ENCODE peak calls at places on chromosomes 6 and 20, in four cellular contexts. One of them, this sample, is unnamed.

GRCh38 chr6:10756085-10756484 is 8.5 kb downstream of the TMEM14B start:
- DNase-seq in A549: no peak
- DNase-seq in K562: no peak
- DNase-seq in HepG2: no peak
- DNase-seq in this sample: no peak

GRCh38 chr20:60589624-60590023 is 631.4 kb downstream of the CDH26 start:
- DNase-seq in A549: no peak
- DNase-seq in K562: peak
- DNase-seq in HepG2: no peak
- DNase-seq in this sample: peak

GRCh38 chr6:99333068-99333467 is 16.4 kb downstream of the FAXC start:
- DNase-seq in K562: no peak
- DNase-seq in HepG2: no peak
- DNase-seq in A549: no peak
- DNase-seq in this sample: no peak

GRCh38 chr6:33070909-33071308 is 2.5 kb downstream of the HLA-DPA1 start:
- DNase-seq in A549: no peak
- DNase-seq in HepG2: no peak
- DNase-seq in K562: no peak
- DNase-seq in this sample: no peak

GRCh38 chr6:30646450-30647038 is 389 bp upstream of the C6orf136 start:
- DNase-seq in HepG2: no peak
- DNase-seq in K562: peak
- DNase-seq in A549: no peak
- DNase-seq in this sample: no peak

GRCh38 chr6:134374486-134374885 is 56.6 kb upstream of the SGK1 start:
- DNase-seq in K562: no peak
- DNase-seq in A549: no peak
- DNase-seq in HepG2: no peak
- DNase-seq in this sample: peak

GRCh38 chr20:51467971-51468626 is 74.4 kb downstream of the NFATC2 start:
- DNase-seq in HepG2: no peak
- DNase-seq in A549: no peak
- DNase-seq in K562: no peak
- DNase-seq in this sample: no peak

GRCh38 chr6:130965657-130966056 is 97.4 kb downstream of the EPB41L2 start:
- DNase-seq in A549: no peak
- DNase-seq in K562: no peak
- DNase-seq in HepG2: no peak
- DNase-seq in this sample: peak

GRCh38 chr20:63739129-63740069 is at the start of gene SLC2A4RG:
- DNase-seq in A549: peak
- DNase-seq in HepG2: peak
- DNase-seq in K562: peak
- DNase-seq in this sample: peak

GRCh38 chr20:56875052-56875663 is 246.1 kb downstream of the TFAP2C start:
- DNase-seq in HepG2: no peak
- DNase-seq in K562: no peak
- DNase-seq in A549: peak
- DNase-seq in this sample: peak

GRCh38 chr6:147178355-147178754 is 25.9 kb upstream of the STXBP5 start:
- DNase-seq in K562: no peak
- DNase-seq in HepG2: no peak
- DNase-seq in A549: no peak
- DNase-seq in this sample: no peak

GRCh38 chr20:25042531-25043498 is 15.1 kb downstream of the ACSS1 start:
- DNase-seq in K562: no peak
- DNase-seq in A549: no peak
- DNase-seq in HepG2: no peak
- DNase-seq in this sample: no peak

GRCh38 chr6:85923013-85923430 is 280.3 kb upstream of the SYNCRIP start:
- DNase-seq in HepG2: peak
- DNase-seq in K562: peak
- DNase-seq in A549: peak
- DNase-seq in this sample: peak

GRCh38 chr6:145036236-145036635 is 699.1 kb downstream of the EPM2A start:
- DNase-seq in A549: no peak
- DNase-seq in K562: no peak
- DNase-seq in HepG2: no peak
- DNase-seq in this sample: peak

DNA sequence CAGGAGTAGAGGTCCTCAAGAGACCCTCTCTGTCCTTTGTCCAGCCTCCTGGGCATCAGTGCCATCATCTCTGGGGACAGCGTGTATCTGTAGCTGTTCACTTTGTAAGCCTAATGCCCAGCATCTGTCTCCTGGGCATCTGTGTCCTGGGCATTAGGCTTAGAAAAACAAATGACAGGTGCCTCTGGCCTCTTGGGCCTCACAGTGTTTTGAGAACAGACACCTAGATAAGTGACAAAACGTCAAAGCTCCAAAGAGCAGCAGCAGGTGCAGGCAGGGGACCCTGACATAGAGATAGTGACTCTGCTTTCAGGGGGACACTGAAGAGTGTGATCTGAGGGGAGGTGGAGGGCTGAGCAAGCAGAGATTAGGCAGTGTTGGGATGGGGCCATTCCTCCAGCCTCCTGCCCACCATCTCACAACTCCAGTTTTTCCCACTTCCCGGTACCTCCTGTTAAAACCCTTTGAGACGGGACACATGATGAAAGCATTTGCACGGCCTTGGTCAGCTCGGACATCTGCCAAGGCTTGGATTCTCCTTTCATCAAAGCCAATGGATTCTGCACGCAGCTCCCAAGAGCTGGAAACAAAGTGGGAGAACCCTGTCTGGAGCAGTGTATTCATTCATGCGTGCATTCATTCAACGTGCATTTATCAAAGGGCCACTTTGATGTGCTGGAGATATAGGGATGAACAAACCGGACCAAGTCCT is 55.5 kb upstream of the CD93 start:
- DNase-seq in A549: no peak
- DNase-seq in HepG2: peak
- DNase-seq in K562: no peak
- DNase-seq in this sample: no peak
- TF ChIP-seq MAZ in A549: no peak
- TF ChIP-seq MAZ in HepG2: no peak
- TF ChIP-seq MAZ in K562: no peak
- TF ChIP-seq MAZ in this sample: no peak

GRCh38 chr20:47102629-47103028 is 208.0 kb downstream of the EYA2 start:
- DNase-seq in A549: no peak
- DNase-seq in K562: no peak
- DNase-seq in HepG2: no peak
- DNase-seq in this sample: no peak
- TF ChIP-seq MAZ in A549: no peak
- TF ChIP-seq MAZ in K562: no peak
- TF ChIP-seq MAZ in HepG2: no peak
- TF ChIP-seq MAZ in this sample: no peak

DNA sequence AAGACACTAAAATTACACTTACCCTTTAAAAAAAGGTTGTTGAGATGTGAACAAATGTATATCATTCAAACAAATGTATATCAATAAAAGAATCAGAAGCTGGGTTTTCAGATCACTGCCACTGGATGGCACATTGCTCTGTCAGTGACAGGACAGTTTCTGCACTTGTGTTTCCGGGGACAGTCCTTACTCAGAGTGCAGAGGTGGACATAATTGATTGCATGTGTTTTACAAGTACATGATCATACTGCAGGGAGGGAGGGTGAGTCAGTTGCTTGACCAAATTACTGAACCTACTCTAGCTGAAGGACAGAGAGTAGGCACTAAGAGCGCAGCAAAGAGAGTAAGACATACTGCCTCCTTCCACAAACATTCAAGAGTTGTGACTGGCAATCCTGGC is 302.3 kb downstream of the TENT5A start:
- DNase-seq in K562: no peak
- DNase-seq in HepG2: peak
- DNase-seq in A549: peak
- DNase-seq in this sample: peak
- TF ChIP-seq MAZ in K562: no peak
- TF ChIP-seq MAZ in HepG2: no peak
- TF ChIP-seq MAZ in A549: no peak
- TF ChIP-seq MAZ in this sample: no peak

DNA sequence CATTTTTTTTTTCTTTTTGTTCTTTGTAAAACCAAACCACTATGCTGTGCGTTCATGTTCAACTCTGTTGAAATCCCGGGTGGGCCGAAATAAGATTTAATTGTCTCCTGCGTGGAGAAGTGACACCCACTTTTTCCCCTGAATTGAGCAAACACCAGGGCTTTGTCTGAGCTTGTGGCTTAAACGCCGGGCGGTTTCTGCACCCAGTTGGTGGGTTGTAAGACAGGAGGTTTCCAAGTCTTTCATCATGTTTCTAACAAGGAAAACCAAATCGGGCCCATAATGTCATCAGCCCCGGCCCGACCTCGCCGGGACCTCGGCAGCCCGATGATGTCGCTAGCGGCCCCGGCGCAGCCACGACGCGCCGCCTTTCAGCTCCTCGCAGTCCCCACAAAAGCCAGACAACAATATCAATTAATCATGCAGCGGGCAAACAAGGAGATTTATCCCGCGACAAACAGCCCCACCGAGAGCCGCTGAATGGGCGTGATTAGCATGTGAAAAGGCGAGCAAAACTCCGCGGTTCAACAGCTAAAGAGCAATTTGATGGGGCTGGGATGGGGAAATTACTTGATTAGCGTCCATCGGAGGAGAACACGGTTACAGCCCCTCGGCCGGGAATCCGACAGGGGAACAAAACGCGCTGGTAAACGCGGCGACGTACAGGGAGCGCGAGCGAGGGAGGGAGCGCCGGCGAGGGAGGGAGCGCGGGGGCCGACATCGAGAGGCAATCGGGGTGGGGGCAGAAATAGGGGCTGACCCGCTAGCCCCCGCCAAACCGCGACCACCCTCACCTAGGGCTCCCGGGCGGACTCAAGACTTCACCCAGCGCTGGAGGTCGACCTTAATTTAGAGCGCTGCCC is 5.3 kb downstream of the LINC00237 start:
- DNase-seq in HepG2: no peak
- DNase-seq in A549: no peak
- DNase-seq in K562: no peak
- DNase-seq in this sample: peak
- TF ChIP-seq MAZ in HepG2: no peak
- TF ChIP-seq MAZ in A549: no peak
- TF ChIP-seq MAZ in K562: no peak
- TF ChIP-seq MAZ in this sample: no peak

DNA sequence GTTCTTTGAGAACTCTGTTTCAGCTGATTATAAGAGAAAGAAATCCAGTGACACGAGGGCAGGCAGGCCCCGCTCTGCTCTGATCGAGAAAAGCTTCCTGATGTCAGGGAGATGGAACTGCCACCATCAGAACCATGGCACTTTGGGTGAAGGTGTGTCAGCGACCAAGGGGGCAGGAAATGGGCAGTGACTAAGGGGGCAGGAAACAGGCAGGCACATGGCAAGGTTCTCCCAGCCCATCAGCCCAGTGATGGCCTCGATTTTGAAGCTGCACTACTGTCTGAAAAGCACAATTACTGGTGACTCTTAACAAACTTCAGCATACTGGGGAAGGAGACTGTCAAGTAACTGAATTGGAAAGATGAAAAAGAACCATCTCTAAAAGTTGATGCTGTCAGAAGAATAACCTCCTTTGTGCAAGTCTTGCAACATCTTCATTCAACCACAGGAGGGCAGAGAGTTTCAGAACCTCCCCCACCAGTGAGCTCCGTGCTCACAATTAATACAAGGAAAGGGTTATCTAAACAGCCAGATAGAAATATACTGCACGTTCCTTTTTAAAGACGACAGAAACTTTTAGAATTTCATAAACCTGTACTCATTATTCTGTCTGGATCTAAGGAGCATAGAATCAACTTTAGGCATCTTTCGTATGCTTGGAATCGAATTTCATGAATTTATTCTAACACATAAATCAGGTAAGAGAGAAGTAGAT is 39.1 kb downstream of the TMX4 start:
- DNase-seq in HepG2: peak
- DNase-seq in K562: peak
- DNase-seq in A549: peak
- DNase-seq in this sample: peak
- TF ChIP-seq MAZ in HepG2: no peak
- TF ChIP-seq MAZ in K562: no peak
- TF ChIP-seq MAZ in A549: no peak
- TF ChIP-seq MAZ in this sample: no peak

GRCh38 chr20:34064286-34064685 is 47.8 kb downstream of the EIF2S2 start:
- DNase-seq in K562: no peak
- DNase-seq in HepG2: no peak
- DNase-seq in A549: no peak
- DNase-seq in this sample: no peak
- TF ChIP-seq MAZ in K562: no peak
- TF ChIP-seq MAZ in HepG2: no peak
- TF ChIP-seq MAZ in A549: no peak
- TF ChIP-seq MAZ in this sample: no peak

DNA sequence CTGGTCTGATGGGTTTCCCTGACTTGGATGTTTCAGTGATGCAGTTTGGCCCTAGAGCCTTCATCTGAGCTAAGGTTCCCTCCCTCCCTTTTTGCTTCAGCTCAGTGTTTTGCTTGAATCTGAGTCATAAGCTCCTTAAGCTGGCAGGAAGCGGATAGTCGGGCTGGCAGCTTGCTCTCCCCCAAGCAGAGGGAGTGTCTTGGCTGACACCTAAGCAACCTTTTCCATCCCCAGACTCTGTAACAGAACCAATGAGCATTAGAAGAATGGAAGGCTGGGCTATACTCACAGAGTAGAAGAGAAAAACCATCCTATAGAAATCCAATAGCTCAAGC is 98.3 kb downstream of the HAO1 start:
- DNase-seq in HepG2: no peak
- DNase-seq in A549: peak
- DNase-seq in K562: no peak
- DNase-seq in this sample: peak
- TF ChIP-seq MAZ in HepG2: no peak
- TF ChIP-seq MAZ in A549: no peak
- TF ChIP-seq MAZ in K562: no peak
- TF ChIP-seq MAZ in this sample: no peak

GRCh38 chr6:22886881-22887581 is 317.7 kb downstream of the HDGFL1 start:
- DNase-seq in HepG2: no peak
- DNase-seq in A549: no peak
- DNase-seq in K562: no peak
- DNase-seq in this sample: peak
- TF ChIP-seq MAZ in HepG2: no peak
- TF ChIP-seq MAZ in A549: no peak
- TF ChIP-seq MAZ in K562: no peak
- TF ChIP-seq MAZ in this sample: no peak

This sample was measured in IMR-90.